ENCODE peak calls at places on chromosome 4, in four cellular contexts. W is stimulated activated CD4-positive, alpha-beta T cell treated with anti-CD3 and anti-CD28 coated beads, Interleukin-2, amount 100 ng/mL, for 48 hours; K is endothelial cell; B is activated naive CD8-positive, alpha-beta T cell treated with anti-CD3 and anti-CD28 coated beads, Interleukin-2, amount 50 U/mL, for 16 hours. A is an unnamed sample.

GRCh38 chr4:105896461-105896939 is 1.2 kb downstream of the NPNT start:
- DNase-seq in W (no peak), B (no peak), K (no peak), A (no peak)

GRCh38 chr4:70544279-70544870 is 26.0 kb downstream of the AMTN start:
- DNase-seq in K (peak), W (no peak), B (no peak), A (no peak)

GRCh38 chr4:112897548-112897947 is 151.9 kb upstream of the ANK2 start:
- DNase-seq in W (no peak), B (no peak), K (no peak), A (no peak)

GRCh38 chr4:95572304-95572991 is 23.7 kb upstream of the UNC5C start:
- DNase-seq in W (no peak), K (peak), B (no peak), A (no peak)

GRCh38 chr4:98657531-98658286 is 702 bp downstream of the TSPAN5 start:
- DNase-seq in K (peak), B (no peak), W (peak), A (no peak)

GRCh38 chr4:85963231-85963630 is 396.6 kb downstream of the MAPK10 start:
- DNase-seq in B (no peak), K (no peak), W (no peak), A (no peak)

GRCh38 chr4:73964862-73965611 is 16.8 kb downstream of the PF4 start:
- DNase-seq in B (no peak), K (peak), W (no peak), A (no peak)

GRCh38 chr4:52833941-52834525 is 28.1 kb upstream of the RASL11B start:
- DNase-seq in W (no peak), B (no peak), K (no peak), A (no peak)

GRCh38 chr4:133377286-133377685 is 228.2 kb downstream of the PCDH10 start:
- DNase-seq in B (no peak), K (no peak), W (no peak), A (no peak)

GRCh38 chr4:106618920-106619319 is 250.3 kb upstream of the GIMD1 start:
- DNase-seq in K (no peak), W (no peak), B (no peak), A (no peak)

GRCh38 chr4:47531241-47531953 is 46.3 kb downstream of the ATP10D start:
- DNase-seq in B (no peak), K (no peak), W (peak), A (peak)

GRCh38 chr4:40427138-40427537 is 92.0 kb downstream of the CHRNA9 start:
- DNase-seq in B (no peak), W (no peak), K (no peak), A (no peak)

GRCh38 chr4:100063355-100063754 is 113.3 kb upstream of the H2AZ1 start:
- DNase-seq in W (no peak), K (no peak), B (no peak), A (no peak)

GRCh38 chr4:72505314-72505744 is 63.7 kb downstream of the ADAMTS3 start:
- DNase-seq in W (no peak), B (no peak), K (peak), A (no peak)

GRCh38 chr4:53748328-53748772 is 157.1 kb upstream of the LNX1 start:
- DNase-seq in W (no peak), K (no peak), B (no peak), A (no peak)

GRCh38 chr4:38710053-38710452 is 46.1 kb downstream of the KLF3 start:
- DNase-seq in B (no peak), K (no peak), W (no peak), A (no peak)

GRCh38 chr4:64497526-64497925 is 88.3 kb upstream of the TECRL start:
- DNase-seq in K (no peak), W (no peak), B (no peak), A (no peak)

GRCh38 chr4:142435599-142436235 is 410.4 kb downstream of the INPP4B start:
- DNase-seq in B (no peak), K (no peak), W (no peak), A (no peak)

GRCh38 chr4:154478128-154478527 is 13.5 kb downstream of the DCHS2 start:
- DNase-seq in W (no peak), B (no peak), K (no peak), A (no peak)

GRCh38 chr4:78482281-78482680 is 69.3 kb upstream of the ANXA3 start:
- DNase-seq in K (no peak), B (no peak), W (no peak), A (no peak)

GRCh38 chr4:101418055-101418454 is 70.7 kb upstream of the PPP3CA start:
- DNase-seq in W (peak), B (peak), K (no peak), A (peak)

GRCh38 chr4:142291299-142291698 is 554.8 kb downstream of the INPP4B start:
- DNase-seq in K (no peak), W (no peak), B (no peak), A (no peak)

GRCh38 chr4:146023334-146023967 is 84.8 kb upstream of the ZNF827 start:
- DNase-seq in B (no peak), K (no peak), W (no peak), A (no peak)

GRCh38 chr4:112002301-112002700 is 143.0 kb upstream of the FAM241A start:
- DNase-seq in K (no peak), B (no peak), W (no peak), A (no peak)

GRCh38 chr4:186727149-186727976 is 3.7 kb upstream of the FAT1 start:
- DNase-seq in B (no peak), K (no peak), W (no peak), A (no peak)

GRCh38 chr4:30258949-30259348 is 461.2 kb upstream of the PCDH7 start:
- DNase-seq in B (no peak), K (no peak), W (no peak), A (no peak)

GRCh38 chr4:185383451-185383850 is 12.3 kb downstream of the LRP2BP start:
- DNase-seq in B (no peak), K (no peak), W (no peak), A (no peak)

GRCh38 chr4:147964519-147964918 is 232.6 kb downstream of the ARHGAP10 start:
- DNase-seq in K (no peak), B (no peak), W (no peak), A (no peak)

GRCh38 chr4:38856524-38857337 is at the start of gene TLR6:
- DNase-seq in W (peak), B (peak), K (peak), A (peak)

GRCh38 chr4:139762715-139763114 is 97.1 kb downstream of the MGST2 start:
- DNase-seq in K (no peak), B (no peak), W (no peak), A (no peak)

GRCh38 chr4:138405934-138406567 is 163.9 kb upstream of the SLC7A11 start:
- DNase-seq in W (no peak), K (no peak), B (no peak), A (no peak)

GRCh38 chr4:54173281-54173912 is 55.7 kb upstream of the PDGFRA start:
- DNase-seq in W (no peak), B (no peak), K (no peak), A (no peak)

GRCh38 chr4:138898282-138898681 is 117.3 kb upstream of the NOCT start:
- DNase-seq in B (no peak), W (no peak), K (no peak), A (no peak)

GRCh38 chr4:173958445-173958844 is 325.0 kb downstream of the FBXO8 start:
- DNase-seq in W (no peak), B (no peak), K (no peak), A (no peak)

GRCh38 chr4:85964298-85964697 is 395.6 kb downstream of the MAPK10 start:
- DNase-seq in B (no peak), W (no peak), K (no peak), A (no peak)

GRCh38 chr4:182916483-182917181 is 554 bp downstream of the DCTD start:
- DNase-seq in B (no peak), K (peak), W (peak), A (no peak)

GRCh38 chr4:921830-922331 is 10.2 kb downstream of the GAK start:
- DNase-seq in K (no peak), W (no peak), B (no peak), A (no peak)